ENCODE peak calls at places on chromosome 6, in nine cellular contexts. K is NCI-H1417, Z is SHP77, H is NCI-H1436, I is dorsolateral prefrontal cortex, B is psoas muscle, M is EH, Y is cardiac fibroblast, N is activated B cell treated with CpG ODN at 0.5 μM for 24 hours. R is an unnamed sample.
A peak's percentile ranks its signal among the peaks of the same experiment; 100 is the strongest.

GRCh38 chr6:4941782-4942672 is 61.8 kb downstream of the RPP40 start:
- DNase-seq in K (no peak), Z (peak; percentile 45), H (no peak), I (no peak), B (no peak), M (peak; percentile 99), Y (peak; percentile 88), N (no peak), R (peak; percentile 97)

GRCh38 chr6:154529957-154530356 is 19.5 kb upstream of the CNKSR3 start:
- DNase-seq in K (no peak), Z (no peak), H (no peak), I (no peak), B (no peak), M (no peak), Y (no peak), N (no peak), R (no peak)

GRCh38 chr6:40807484-40807883 is 220.3 kb upstream of the LRFN2 start:
- DNase-seq in K (no peak), Z (no peak), H (no peak), I (no peak), B (no peak), M (peak; percentile 26), Y (no peak), N (no peak), R (no peak)

GRCh38 chr6:35036059-35036827 is 104.9 kb downstream of the TCP11 start:
- DNase-seq in K (no peak), Z (no peak), H (peak; percentile 26), I (no peak), B (no peak), M (no peak), Y (no peak), N (no peak), R (no peak)

GRCh38 chr6:117540670-117541069 is 58.2 kb downstream of the DCBLD1 start:
- DNase-seq in K (no peak), Z (no peak), H (no peak), I (no peak), B (no peak), M (no peak), Y (no peak), N (no peak), R (no peak)

GRCh38 chr6:161405418-161405817 is 131.6 kb upstream of the AGPAT4 start:
- DNase-seq in K (no peak), Z (no peak), H (no peak), I (no peak), B (no peak), M (no peak), Y (no peak), N (no peak), R (no peak)

GRCh38 chr6:106103728-106104109 is 17.6 kb downstream of the PRDM1 start:
- DNase-seq in K (peak; percentile 49), Z (no peak), H (peak; percentile 17), I (no peak), B (no peak), M (no peak), Y (no peak), N (no peak), R (no peak)

GRCh38 chr6:144219056-144219685 is 66.0 kb upstream of the UTRN start:
- DNase-seq in K (peak; percentile 28), Z (no peak), H (peak; percentile 0), I (no peak), B (no peak), M (peak; percentile 65), Y (peak; percentile 77), N (no peak), R (peak; percentile 23)

GRCh38 chr6:153129873-153130514 is 1.1 kb downstream of the RGS17 start:
- DNase-seq in K (peak; percentile 6), Z (peak; percentile 39), H (no peak), I (peak; percentile 52), B (no peak), M (peak; percentile 25), Y (peak; percentile 28), N (no peak), R (no peak)

GRCh38 chr6:12012231-12012565 is at the start of gene HIVEP1:
- DNase-seq in K (peak; percentile 25), Z (peak; percentile 26), H (no peak), I (no peak), B (peak; percentile 71), M (peak; percentile 39), Y (peak; percentile 37), N (no peak), R (no peak)

GRCh38 chr6:111517965-111518364 is 34.9 kb upstream of the REV3L start:
- DNase-seq in K (no peak), Z (no peak), H (no peak), I (no peak), B (no peak), M (no peak), Y (no peak), N (no peak), R (no peak)

GRCh38 chr6:134061440-134061839 is 9.0 kb upstream of the SLC2A12 start:
- DNase-seq in K (no peak), Z (no peak), H (no peak), I (no peak), B (no peak), M (no peak), Y (no peak), N (no peak), R (no peak)

GRCh38 chr6:111278738-111279137 is 191.4 kb downstream of the SLC16A10 start:
- DNase-seq in K (no peak), Z (no peak), H (no peak), I (no peak), B (no peak), M (no peak), Y (no peak), N (no peak), R (no peak)

GRCh38 chr6:121849477-121849876 is 414.0 kb downstream of the GJA1 start:
- DNase-seq in K (peak; percentile 33), Z (peak; percentile 67), H (peak; percentile 32), I (no peak), B (no peak), M (peak; percentile 77), Y (peak; percentile 85), N (no peak), R (no peak)

GRCh38 chr6:30886897-30887255 is 2.6 kb downstream of the DDR1 start:
- DNase-seq in K (no peak), Z (no peak), H (no peak), I (no peak), B (no peak), M (no peak), Y (no peak), N (no peak), R (no peak)

GRCh38 chr6:2596222-2596621 is 154.5 kb downstream of the MYLK4 start:
- DNase-seq in K (no peak), Z (no peak), H (no peak), I (no peak), B (no peak), M (no peak), Y (no peak), N (no peak), R (no peak)

GRCh38 chr6:151121900-151122299 is 117.9 kb upstream of the AKAP12 start:
- DNase-seq in K (no peak), Z (no peak), H (no peak), I (no peak), B (peak; percentile 79), M (no peak), Y (peak; percentile 30), N (no peak), R (no peak)

GRCh38 chr6:168496139-168496840 is 55.3 kb downstream of the SMOC2 start:
- DNase-seq in K (no peak), Z (no peak), H (no peak), I (no peak), B (no peak), M (no peak), Y (no peak), N (no peak), R (no peak)

GRCh38 chr6:43842964-43843645 is 73.1 kb downstream of the VEGFA start:
- DNase-seq in K (no peak), Z (no peak), H (no peak), I (no peak), B (no peak), M (no peak), Y (no peak), N (no peak), R (no peak)

GRCh38 chr6:37607949-37608348 is 89.7 kb downstream of the MDGA1 start:
- DNase-seq in K (no peak), Z (no peak), H (no peak), I (no peak), B (no peak), M (peak; percentile 54), Y (peak; percentile 59), N (no peak), R (no peak)

GRCh38 chr6:2875840-2876207 is 27.3 kb downstream of the SERPINB9 start:
- DNase-seq in K (no peak), Z (no peak), H (no peak), I (no peak), B (peak; percentile 65), M (no peak), Y (no peak), N (peak; percentile 63), R (no peak)

GRCh38 chr6:113412589-113413367 is 444.4 kb upstream of the MARCKS start:
- DNase-seq in K (no peak), Z (no peak), H (no peak), I (no peak), B (no peak), M (peak; percentile 53), Y (no peak), N (no peak), R (no peak)

R was measured in skeletal muscle cell.